ENCODE peak calls at places on chromosomes 2 and 18, in ten cellular contexts. One of them, this sample, is unnamed.

GRCh38 chr2:8239402-8240127 is 442.3 kb upstream of the ID2 start:
- DNase-seq in epithelial cell of prostate: no peak
- DNase-seq in upper lobe of right lung: no peak
- DNase-seq in stimulated activated CD8-positive, alpha-beta memory T cell treated with anti-CD3 and anti-CD28 coated beads, Interleukin-12 subunit alpha, Interleukin-12 subunit beta, amount 100 ng/mL, for 4 hours: no peak
- DNase-seq in IMR-90: peak
- DNase-seq in lower lobe of right lung: no peak
- DNase-seq in RKO: no peak
- DNase-seq in fibroblast of mammary gland: no peak
- DNase-seq in HT-29: no peak
- DNase-seq in A549: no peak
- DNase-seq in this sample: no peak

GRCh38 chr2:128473175-128474013 is 154.7 kb upstream of the HS6ST1 start:
- DNase-seq in stimulated activated CD8-positive, alpha-beta memory T cell treated with anti-CD3 and anti-CD28 coated beads, Interleukin-12 subunit alpha, Interleukin-12 subunit beta, amount 100 ng/mL, for 4 hours: no peak
- DNase-seq in A549: no peak
- DNase-seq in upper lobe of right lung: peak
- DNase-seq in IMR-90: peak
- DNase-seq in fibroblast of mammary gland: peak
- DNase-seq in lower lobe of right lung: peak
- DNase-seq in RKO: no peak
- DNase-seq in epithelial cell of prostate: no peak
- DNase-seq in HT-29: no peak
- DNase-seq in this sample: no peak

GRCh38 chr2:182426082-182426914 is 538 bp downstream of the PDE1A start:
- DNase-seq in HT-29: no peak
- DNase-seq in fibroblast of mammary gland: peak
- DNase-seq in upper lobe of right lung: no peak
- DNase-seq in RKO: no peak
- DNase-seq in lower lobe of right lung: no peak
- DNase-seq in stimulated activated CD8-positive, alpha-beta memory T cell treated with anti-CD3 and anti-CD28 coated beads, Interleukin-12 subunit alpha, Interleukin-12 subunit beta, amount 100 ng/mL, for 4 hours: no peak
- DNase-seq in A549: no peak
- DNase-seq in IMR-90: peak
- DNase-seq in epithelial cell of prostate: no peak
- DNase-seq in this sample: no peak

GRCh38 chr2:134359367-134360081 is 105.7 kb downstream of the MGAT5 start:
- DNase-seq in IMR-90: peak
- DNase-seq in stimulated activated CD8-positive, alpha-beta memory T cell treated with anti-CD3 and anti-CD28 coated beads, Interleukin-12 subunit alpha, Interleukin-12 subunit beta, amount 100 ng/mL, for 4 hours: no peak
- DNase-seq in fibroblast of mammary gland: no peak
- DNase-seq in RKO: no peak
- DNase-seq in upper lobe of right lung: peak
- DNase-seq in lower lobe of right lung: peak
- DNase-seq in A549: no peak
- DNase-seq in HT-29: peak
- DNase-seq in epithelial cell of prostate: no peak
- DNase-seq in this sample: no peak

GRCh38 chr2:9519250-9519649 is 36.4 kb downstream of the ADAM17 start:
- DNase-seq in upper lobe of right lung: no peak
- DNase-seq in fibroblast of mammary gland: peak
- DNase-seq in epithelial cell of prostate: no peak
- DNase-seq in A549: no peak
- DNase-seq in HT-29: no peak
- DNase-seq in lower lobe of right lung: no peak
- DNase-seq in stimulated activated CD8-positive, alpha-beta memory T cell treated with anti-CD3 and anti-CD28 coated beads, Interleukin-12 subunit alpha, Interleukin-12 subunit beta, amount 100 ng/mL, for 4 hours: no peak
- DNase-seq in RKO: peak
- DNase-seq in IMR-90: peak
- DNase-seq in this sample: no peak

GRCh38 chr2:44169155-44169898 is 652 bp downstream of the PPM1B start:
- DNase-seq in A549: peak
- DNase-seq in epithelial cell of prostate: no peak
- DNase-seq in lower lobe of right lung: no peak
- DNase-seq in fibroblast of mammary gland: peak
- DNase-seq in stimulated activated CD8-positive, alpha-beta memory T cell treated with anti-CD3 and anti-CD28 coated beads, Interleukin-12 subunit alpha, Interleukin-12 subunit beta, amount 100 ng/mL, for 4 hours: no peak
- DNase-seq in RKO: peak
- DNase-seq in IMR-90: peak
- DNase-seq in HT-29: peak
- DNase-seq in upper lobe of right lung: peak
- DNase-seq in this sample: peak

GRCh38 chr18:74204543-74205152 is 56.3 kb downstream of the TIMM21 start:
- DNase-seq in lower lobe of right lung: no peak
- DNase-seq in RKO: no peak
- DNase-seq in HT-29: no peak
- DNase-seq in stimulated activated CD8-positive, alpha-beta memory T cell treated with anti-CD3 and anti-CD28 coated beads, Interleukin-12 subunit alpha, Interleukin-12 subunit beta, amount 100 ng/mL, for 4 hours: no peak
- DNase-seq in A549: no peak
- DNase-seq in epithelial cell of prostate: no peak
- DNase-seq in upper lobe of right lung: no peak
- DNase-seq in fibroblast of mammary gland: no peak
- DNase-seq in IMR-90: peak
- DNase-seq in this sample: no peak

GRCh38 chr2:20205069-20205468 is 19.9 kb downstream of the SDC1 start:
- DNase-seq in upper lobe of right lung: no peak
- DNase-seq in lower lobe of right lung: no peak
- DNase-seq in fibroblast of mammary gland: no peak
- DNase-seq in stimulated activated CD8-positive, alpha-beta memory T cell treated with anti-CD3 and anti-CD28 coated beads, Interleukin-12 subunit alpha, Interleukin-12 subunit beta, amount 100 ng/mL, for 4 hours: no peak
- DNase-seq in epithelial cell of prostate: no peak
- DNase-seq in HT-29: no peak
- DNase-seq in IMR-90: no peak
- DNase-seq in A549: no peak
- DNase-seq in RKO: no peak
- DNase-seq in this sample: no peak

GRCh38 chr2:100059638-100060037 is 82.8 kb downstream of the AFF3 start:
- DNase-seq in fibroblast of mammary gland: no peak
- DNase-seq in epithelial cell of prostate: no peak
- DNase-seq in RKO: no peak
- DNase-seq in IMR-90: no peak
- DNase-seq in lower lobe of right lung: no peak
- DNase-seq in stimulated activated CD8-positive, alpha-beta memory T cell treated with anti-CD3 and anti-CD28 coated beads, Interleukin-12 subunit alpha, Interleukin-12 subunit beta, amount 100 ng/mL, for 4 hours: no peak
- DNase-seq in A549: no peak
- DNase-seq in HT-29: no peak
- DNase-seq in upper lobe of right lung: no peak
- DNase-seq in this sample: no peak

This sample was measured in neuronal stem cell.